ENCODE peak calls at places on chromosomes 7 and 10, in four cellular contexts. One of them, this sample, is unnamed.

GRCh38 chr10:11856678-11857077 is 33.5 kb downstream of the PROSER2 start:
- DNase-seq in SK-N-DZ: no peak
- DNase-seq in upper lobe of right lung: peak; percentile 42
- DNase-seq in GM12865: no peak
- DNase-seq in this sample: no peak

GRCh38 chr7:138304071-138304320 is 156.1 kb upstream of the TRIM24 start:
- DNase-seq in SK-N-DZ: no peak
- DNase-seq in upper lobe of right lung: no peak
- DNase-seq in GM12865: no peak
- DNase-seq in this sample: no peak

GRCh38 chr10:86958831-86959736 is 685 bp downstream of the SNCG start:
- DNase-seq in SK-N-DZ: no peak
- DNase-seq in upper lobe of right lung: no peak
- DNase-seq in GM12865: no peak
- DNase-seq in this sample: peak; percentile 69

GRCh38 chr10:58282615-58283014 is 13.7 kb downstream of the CISD1 start:
- DNase-seq in SK-N-DZ: no peak
- DNase-seq in upper lobe of right lung: no peak
- DNase-seq in GM12865: peak; percentile 79
- DNase-seq in this sample: no peak

GRCh38 chr10:1660386-1660785 is 76.9 kb downstream of the ADARB2 start:
- DNase-seq in SK-N-DZ: no peak
- DNase-seq in upper lobe of right lung: no peak
- DNase-seq in GM12865: no peak
- DNase-seq in this sample: no peak

GRCh38 chr7:132030161-132030568 is 473.7 kb upstream of the PODXL start:
- DNase-seq in SK-N-DZ: no peak
- DNase-seq in upper lobe of right lung: peak; percentile 63
- DNase-seq in GM12865: no peak
- DNase-seq in this sample: no peak

GRCh38 chr7:112103246-112103645 is 103.0 kb downstream of the DOCK4 start:
- DNase-seq in SK-N-DZ: no peak
- DNase-seq in upper lobe of right lung: no peak
- DNase-seq in GM12865: no peak
- DNase-seq in this sample: peak; percentile 49

GRCh38 chr7:103347507-103348267 is at the start of gene PSMC2:
- DNase-seq in SK-N-DZ: peak; percentile 93
- DNase-seq in upper lobe of right lung: peak; percentile 77
- DNase-seq in GM12865: peak; percentile 93
- DNase-seq in this sample: peak; percentile 93

GRCh38 chr10:22042557-22043326 is 39.2 kb upstream of the DNAJC1 start:
- DNase-seq in SK-N-DZ: no peak
- DNase-seq in upper lobe of right lung: no peak
- DNase-seq in GM12865: no peak
- DNase-seq in this sample: peak; percentile 24

GRCh38 chr10:114967071-114967470 is 29.1 kb downstream of the TRUB1 start:
- DNase-seq in SK-N-DZ: no peak
- DNase-seq in upper lobe of right lung: no peak
- DNase-seq in GM12865: no peak
- DNase-seq in this sample: no peak

GRCh38 chr10:70920519-70920918 is 32.2 kb upstream of the PCBD1 start:
- DNase-seq in SK-N-DZ: no peak
- DNase-seq in upper lobe of right lung: peak; percentile 96
- DNase-seq in GM12865: no peak
- DNase-seq in this sample: no peak

GRCh38 chr7:28355553-28356319 is 56.6 kb upstream of the CREB5 start:
- DNase-seq in SK-N-DZ: no peak
- DNase-seq in upper lobe of right lung: no peak
- DNase-seq in GM12865: no peak
- DNase-seq in this sample: peak; percentile 14

GRCh38 chr7:115299379-115300038 is 377.6 kb downstream of the MDFIC start:
- DNase-seq in SK-N-DZ: no peak
- DNase-seq in upper lobe of right lung: no peak
- DNase-seq in GM12865: no peak
- DNase-seq in this sample: no peak

GRCh38 chr7:47470567-47471357 is 111.1 kb downstream of the TNS3 start:
- DNase-seq in SK-N-DZ: no peak
- DNase-seq in upper lobe of right lung: no peak
- DNase-seq in GM12865: no peak
- DNase-seq in this sample: peak; percentile 86

GRCh38 chr7:2405601-2406345 is 2.4 kb downstream of the CHST12 start:
- DNase-seq in SK-N-DZ: no peak
- DNase-seq in upper lobe of right lung: no peak
- DNase-seq in GM12865: peak; percentile 94
- DNase-seq in this sample: no peak

GRCh38 chr7:131880078-131880477 is 323.6 kb upstream of the PODXL start:
- DNase-seq in SK-N-DZ: no peak
- DNase-seq in upper lobe of right lung: no peak
- DNase-seq in GM12865: no peak
- DNase-seq in this sample: no peak